ENCODE peak calls at places on chromosomes 2 and 18, in six cellular contexts. Q is HepG2, X is HCT116, F is GM12878, O is fibroblast of lung, S is keratinocyte. E is an unnamed sample.

GRCh38 chr2:143482761-143483160 is 353.5 kb downstream of the ARHGAP15 start:
- DNase-seq in Q (no peak), X (no peak), F (no peak), O (no peak), S (no peak), E (peak; percentile 67)

GRCh38 chr2:229343661-229344060 is 72.6 kb upstream of the PID1 start:
- DNase-seq in Q (no peak), X (no peak), F (no peak), O (no peak), S (no peak), E (no peak)

GRCh38 chr2:240963376-240964220 is 34.8 kb upstream of the SNED1 start:
- DNase-seq in Q (no peak), X (no peak), F (no peak), O (no peak), S (no peak), E (no peak)

GRCh38 chr2:121285077-121285449 is at the start of gene TFCP2L1:
- DNase-seq in Q (no peak), X (no peak), F (no peak), O (no peak), S (no peak), E (no peak)

GRCh38 chr2:94992360-94992759 is 33.1 kb upstream of the MAL start:
- DNase-seq in Q (no peak), X (no peak), F (no peak), O (no peak), S (no peak), E (no peak)

GRCh38 chr2:136255648-136256461 is 137.9 kb upstream of the CXCR4 start:
- DNase-seq in Q (no peak), X (no peak), F (no peak), O (no peak), S (no peak), E (no peak)

GRCh38 chr2:238383743-238384370 is 42.9 kb upstream of the ASB1 start:
- DNase-seq in Q (no peak), X (no peak), F (no peak), O (no peak), S (no peak), E (no peak)

GRCh38 chr18:74445585-74445984 is 11.5 kb downstream of the DIPK1C start:
- DNase-seq in Q (no peak), X (no peak), F (no peak), O (no peak), S (no peak), E (no peak)

GRCh38 chr2:218370410-218371063 is 11.5 kb upstream of the SLC11A1 start:
- DNase-seq in Q (peak; percentile 57), X (no peak), F (no peak), O (peak; percentile 83), S (no peak), E (no peak)

GRCh38 chr2:167190053-167190452 is 301.8 kb downstream of the XIRP2 start:
- DNase-seq in Q (no peak), X (no peak), F (no peak), O (peak; percentile 87), S (no peak), E (no peak)

GRCh38 chr2:55010149-55010591 is 40.1 kb downstream of the RTN4 start:
- DNase-seq in Q (no peak), X (no peak), F (peak; percentile 60), O (peak; percentile 59), S (no peak), E (no peak)

GRCh38 chr18:51248685-51249084 is 51.2 kb upstream of the MEX3C start:
- DNase-seq in Q (peak; percentile 18), X (no peak), F (no peak), O (no peak), S (no peak), E (no peak)

GRCh38 chr2:99803846-99804245 is 314.0 kb upstream of the REV1 start:
- DNase-seq in Q (no peak), X (no peak), F (no peak), O (no peak), S (no peak), E (no peak)

GRCh38 chr2:180732337-180732736 is 248.1 kb upstream of the UBE2E3 start:
- DNase-seq in Q (no peak), X (no peak), F (no peak), O (no peak), S (no peak), E (no peak)

GRCh38 chr2:197273485-197273884 is 37.1 kb downstream of the ANKRD44 start:
- DNase-seq in Q (no peak), X (no peak), F (no peak), O (no peak), S (no peak), E (no peak)

GRCh38 chr2:45637440-45637839 is 14.0 kb upstream of the PRKCE start:
- DNase-seq in Q (no peak), X (no peak), F (peak; percentile 41), O (peak; percentile 26), S (no peak), E (no peak)

GRCh38 chr2:10501521-10501961 is 53.4 kb upstream of the ODC1 start:
- DNase-seq in Q (no peak), X (no peak), F (no peak), O (no peak), S (no peak), E (no peak)

GRCh38 chr2:173612354-173612753 is 257.7 kb downstream of the CDCA7 start:
- DNase-seq in Q (no peak), X (no peak), F (no peak), O (no peak), S (no peak), E (no peak)

GRCh38 chr2:5877360-5877759 is 185.2 kb downstream of the SOX11 start:
- DNase-seq in Q (no peak), X (no peak), F (no peak), O (peak; percentile 37), S (no peak), E (no peak)

GRCh38 chr2:27689424-27689823 is 25.7 kb downstream of the SLC4A1AP start:
- DNase-seq in Q (no peak), X (no peak), F (no peak), O (no peak), S (no peak), E (no peak)

GRCh38 chr2:208315081-208315788 is 49.2 kb downstream of the PIKFYVE start:
- DNase-seq in Q (no peak), X (no peak), F (peak; percentile 73), O (peak; percentile 44), S (no peak), E (no peak)

GRCh38 chr2:151297882-151298281 is 8.4 kb upstream of the NMI start:
- DNase-seq in Q (no peak), X (no peak), F (peak; percentile 32), O (no peak), S (no peak), E (no peak)

GRCh38 chr2:152573168-152573567 is 144.1 kb downstream of the PRPF40A start:
- DNase-seq in Q (no peak), X (peak; percentile 4), F (peak; percentile 70), O (peak; percentile 48), S (peak; percentile 49), E (no peak)

GRCh38 chr2:230762317-230762896 is 49.8 kb downstream of the CAB39 start:
- DNase-seq in Q (peak; percentile 65), X (no peak), F (no peak), O (peak; percentile 37), S (no peak), E (no peak)

GRCh38 chr2:98608118-98608961 is at the start of the genes COA5 and UNC50:
- DNase-seq in Q (peak; percentile 86), X (peak; percentile 78), F (peak; percentile 37), O (peak; percentile 93), S (peak; percentile 59), E (peak; percentile 39)

GRCh38 chr2:98607741-98608117 is 583 bp downstream of the COA5 start:
- DNase-seq in Q (no peak), X (no peak), F (no peak), O (peak; percentile 12), S (no peak), E (no peak)

GRCh38 chr2:98606431-98606830 is 1.9 kb downstream of the COA5 start:
- DNase-seq in Q (no peak), X (no peak), F (no peak), O (no peak), S (no peak), E (no peak)

GRCh38 chr2:98608962-98609604 is 694 bp downstream of the UNC50 start:
- DNase-seq in Q (no peak), X (no peak), F (no peak), O (peak; percentile 52), S (no peak), E (no peak)

GRCh38 chr2:98607104-98607503 is 1.2 kb downstream of the COA5 start:
- DNase-seq in Q (no peak), X (no peak), F (no peak), O (no peak), S (no peak), E (no peak)
- H3K9ac ChIP-seq in Q (peak overlapping the region; percentile 99), X (peak overlapping the region; percentile 96), F (peak overlapping the region; percentile 93), O (no peak overlapping the region), S (peak overlapping the region; percentile 97), E (peak overlapping the region; percentile 94)

GRCh38 chr18:57430166-57430958 is 4.8 kb upstream of the ONECUT2 start:
- DNase-seq in Q (no peak), X (no peak), F (no peak), O (no peak), S (no peak), E (no peak)
- TF ChIP-seq EZH2 in Q (no peak), X (no peak), F (no peak), O (peak; percentile 55), S (peak; percentile 69), E (no peak)

GRCh38 chr2:20661028-20661980 is 5.6 kb upstream of the GDF7 start:
- DNase-seq in Q (peak; percentile 78), X (peak; percentile 69), F (peak; percentile 46), O (peak; percentile 83), S (no peak), E (peak; percentile 24)

GRCh38 chr2:20654414-20654813 is 3.5 kb upstream of the HS1BP3 start:
- DNase-seq in Q (no peak), X (no peak), F (no peak), O (no peak), S (no peak), E (no peak)

GRCh38 chr2:20656561-20656960 is 5.7 kb upstream of the HS1BP3 start:
- DNase-seq in Q (no peak), X (no peak), F (no peak), O (no peak), S (no peak), E (no peak)

GRCh38 chr2:20660506-20660905 is 6.4 kb upstream of the GDF7 start:
- DNase-seq in Q (no peak), X (no peak), F (no peak), O (no peak), S (no peak), E (no peak)

GRCh38 chr2:20657522-20658235 is 6.8 kb upstream of the HS1BP3 start:
- DNase-seq in Q (no peak), X (no peak), F (no peak), O (no peak), S (no peak), E (no peak)
- H3K36me3 ChIP-seq in Q (no peaks in the 10 kb centered on the region), X (no peaks in the 10 kb centered on the region), F (no peaks in the 10 kb centered on the region), O (no peaks in the 10 kb centered on the region), S (no peaks in the 10 kb centered on the region), E (no peaks in the 10 kb centered on the region)

DNA sequence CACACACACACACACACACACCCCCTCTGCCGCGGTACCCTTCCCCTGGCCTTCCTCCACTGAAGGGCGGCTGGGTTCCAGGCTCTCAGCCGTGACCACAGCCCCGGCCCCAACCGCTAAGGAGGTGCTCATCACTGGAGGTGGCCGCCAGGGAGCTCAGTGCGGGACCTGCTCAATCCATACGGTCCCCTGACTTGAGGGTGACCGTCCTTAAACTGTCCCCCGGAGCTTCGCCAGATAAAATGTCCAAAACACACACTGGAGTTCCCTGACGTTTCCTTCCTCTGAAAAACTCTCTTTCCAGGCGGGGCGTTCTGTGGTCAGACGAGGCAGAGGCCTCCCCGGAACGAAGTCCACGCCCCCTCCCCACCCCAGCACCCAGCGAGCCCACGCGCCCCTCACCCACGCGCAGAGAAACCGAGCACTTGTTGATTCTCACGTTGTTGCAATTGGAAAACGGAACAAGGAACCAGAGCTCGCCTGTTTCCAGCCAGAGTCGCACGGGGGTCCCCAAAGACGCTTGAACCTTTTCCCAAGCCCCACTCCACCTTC is 1.4 kb downstream of the MBP start:
- DNase-seq in Q (no peak), X (no peak), F (no peak), O (peak; percentile 32), S (no peak), E (no peak)
- H3K9ac ChIP-seq in Q (peak overlapping the region; percentile 75), X (peak overlapping the region; percentile 92), F (peak overlapping the region; percentile 97), O (peak overlapping the region; percentile 39), S (peak overlapping the region; percentile 81), E (no peak overlapping the region)